ENCODE peak calls at places on chromosomes 12 and 14, in eight cellular contexts. One of them, this sample, is unnamed.

GRCh38 chr12:80053048-80053790 is 46.1 kb upstream of the OTOGL start:
- DNase-seq in HCEC 1CT: peak
- DNase-seq in A549: no peak
- DNase-seq in left cardiac atrium: peak
- DNase-seq in kidney tubule cell: no peak
- DNase-seq in adipocyte: peak
- DNase-seq in activated naive CD8-positive, alpha-beta T cell treated with anti-CD3 and anti-CD28 coated beads for 36 hours: no peak
- DNase-seq in NCI-H1092: no peak
- DNase-seq in this sample: peak

GRCh38 chr12:101186291-101186690 is 23.7 kb downstream of the SLC5A8 start:
- DNase-seq in HCEC 1CT: no peak
- DNase-seq in A549: no peak
- DNase-seq in left cardiac atrium: no peak
- DNase-seq in kidney tubule cell: no peak
- DNase-seq in adipocyte: peak
- DNase-seq in activated naive CD8-positive, alpha-beta T cell treated with anti-CD3 and anti-CD28 coated beads for 36 hours: no peak
- DNase-seq in NCI-H1092: no peak
- DNase-seq in this sample: no peak

GRCh38 chr12:32233568-32233967 is 126.9 kb downstream of the BICD1 start:
- DNase-seq in HCEC 1CT: no peak
- DNase-seq in A549: no peak
- DNase-seq in left cardiac atrium: no peak
- DNase-seq in kidney tubule cell: no peak
- DNase-seq in adipocyte: no peak
- DNase-seq in activated naive CD8-positive, alpha-beta T cell treated with anti-CD3 and anti-CD28 coated beads for 36 hours: no peak
- DNase-seq in NCI-H1092: no peak
- DNase-seq in this sample: no peak

GRCh38 chr14:84969501-84969900 is 560.4 kb upstream of the FLRT2 start:
- DNase-seq in HCEC 1CT: peak
- DNase-seq in A549: no peak
- DNase-seq in left cardiac atrium: no peak
- DNase-seq in kidney tubule cell: peak
- DNase-seq in adipocyte: no peak
- DNase-seq in activated naive CD8-positive, alpha-beta T cell treated with anti-CD3 and anti-CD28 coated beads for 36 hours: no peak
- DNase-seq in NCI-H1092: no peak
- DNase-seq in this sample: no peak

GRCh38 chr12:104353012-104353981 is 49.8 kb downstream of the EID3 start:
- DNase-seq in HCEC 1CT: no peak
- DNase-seq in A549: no peak
- DNase-seq in left cardiac atrium: no peak
- DNase-seq in kidney tubule cell: no peak
- DNase-seq in adipocyte: no peak
- DNase-seq in activated naive CD8-positive, alpha-beta T cell treated with anti-CD3 and anti-CD28 coated beads for 36 hours: no peak
- DNase-seq in NCI-H1092: no peak
- DNase-seq in this sample: no peak

GRCh38 chr12:109726106-109726497 is 12.5 kb downstream of the FAM222A start:
- DNase-seq in HCEC 1CT: no peak
- DNase-seq in A549: no peak
- DNase-seq in left cardiac atrium: peak
- DNase-seq in kidney tubule cell: no peak
- DNase-seq in adipocyte: no peak
- DNase-seq in activated naive CD8-positive, alpha-beta T cell treated with anti-CD3 and anti-CD28 coated beads for 36 hours: no peak
- DNase-seq in NCI-H1092: no peak
- DNase-seq in this sample: no peak

GRCh38 chr12:5660271-5660670 is 228.4 kb downstream of the NTF3 start:
- DNase-seq in HCEC 1CT: no peak
- DNase-seq in A549: no peak
- DNase-seq in left cardiac atrium: no peak
- DNase-seq in kidney tubule cell: no peak
- DNase-seq in adipocyte: no peak
- DNase-seq in activated naive CD8-positive, alpha-beta T cell treated with anti-CD3 and anti-CD28 coated beads for 36 hours: no peak
- DNase-seq in NCI-H1092: no peak
- DNase-seq in this sample: peak

GRCh38 chr12:18864900-18865561 is 127.1 kb downstream of the CAPZA3 start:
- DNase-seq in HCEC 1CT: peak
- DNase-seq in A549: no peak
- DNase-seq in left cardiac atrium: no peak
- DNase-seq in kidney tubule cell: peak
- DNase-seq in adipocyte: peak
- DNase-seq in activated naive CD8-positive, alpha-beta T cell treated with anti-CD3 and anti-CD28 coated beads for 36 hours: no peak
- DNase-seq in NCI-H1092: no peak
- DNase-seq in this sample: no peak

GRCh38 chr12:88420460-88420859 is 159.8 kb downstream of the KITLG start:
- DNase-seq in HCEC 1CT: peak
- DNase-seq in A549: peak
- DNase-seq in left cardiac atrium: no peak
- DNase-seq in kidney tubule cell: peak
- DNase-seq in adipocyte: peak
- DNase-seq in activated naive CD8-positive, alpha-beta T cell treated with anti-CD3 and anti-CD28 coated beads for 36 hours: no peak
- DNase-seq in NCI-H1092: no peak
- DNase-seq in this sample: no peak

GRCh38 chr12:4918950-4919660 is 9.4 kb downstream of the KCNA1 start:
- DNase-seq in HCEC 1CT: no peak
- DNase-seq in A549: no peak
- DNase-seq in left cardiac atrium: no peak
- DNase-seq in kidney tubule cell: no peak
- DNase-seq in adipocyte: peak
- DNase-seq in activated naive CD8-positive, alpha-beta T cell treated with anti-CD3 and anti-CD28 coated beads for 36 hours: no peak
- DNase-seq in NCI-H1092: no peak
- DNase-seq in this sample: no peak

GRCh38 chr14:81449576-81449975 is 49.5 kb upstream of the STON2 start:
- DNase-seq in HCEC 1CT: no peak
- DNase-seq in A549: no peak
- DNase-seq in left cardiac atrium: no peak
- DNase-seq in kidney tubule cell: no peak
- DNase-seq in adipocyte: no peak
- DNase-seq in activated naive CD8-positive, alpha-beta T cell treated with anti-CD3 and anti-CD28 coated beads for 36 hours: no peak
- DNase-seq in NCI-H1092: no peak
- DNase-seq in this sample: no peak

GRCh38 chr14:65791551-65791981 is 379.0 kb downstream of the FUT8 start:
- DNase-seq in HCEC 1CT: peak
- DNase-seq in A549: no peak
- DNase-seq in left cardiac atrium: no peak
- DNase-seq in kidney tubule cell: peak
- DNase-seq in adipocyte: peak
- DNase-seq in activated naive CD8-positive, alpha-beta T cell treated with anti-CD3 and anti-CD28 coated beads for 36 hours: no peak
- DNase-seq in NCI-H1092: no peak
- DNase-seq in this sample: peak

GRCh38 chr14:53147208-53147607 is 5.9 kb downstream of the DDHD1 start:
- DNase-seq in HCEC 1CT: no peak
- DNase-seq in A549: no peak
- DNase-seq in left cardiac atrium: no peak
- DNase-seq in kidney tubule cell: no peak
- DNase-seq in adipocyte: no peak
- DNase-seq in activated naive CD8-positive, alpha-beta T cell treated with anti-CD3 and anti-CD28 coated beads for 36 hours: no peak
- DNase-seq in NCI-H1092: no peak
- DNase-seq in this sample: no peak

GRCh38 chr12:59119676-59120075 is 199.4 kb upstream of the LRIG3 start:
- DNase-seq in HCEC 1CT: peak
- DNase-seq in A549: no peak
- DNase-seq in left cardiac atrium: no peak
- DNase-seq in kidney tubule cell: peak
- DNase-seq in adipocyte: peak
- DNase-seq in activated naive CD8-positive, alpha-beta T cell treated with anti-CD3 and anti-CD28 coated beads for 36 hours: no peak
- DNase-seq in NCI-H1092: no peak
- DNase-seq in this sample: no peak

GRCh38 chr12:131869871-131870418 is 24.5 kb upstream of the ULK1 start:
- DNase-seq in HCEC 1CT: peak
- DNase-seq in A549: peak
- DNase-seq in left cardiac atrium: no peak
- DNase-seq in kidney tubule cell: peak
- DNase-seq in adipocyte: peak
- DNase-seq in activated naive CD8-positive, alpha-beta T cell treated with anti-CD3 and anti-CD28 coated beads for 36 hours: no peak
- DNase-seq in NCI-H1092: no peak
- DNase-seq in this sample: peak

GRCh38 chr14:80658155-80658554 is 283.4 kb downstream of the CEP128 start:
- DNase-seq in HCEC 1CT: no peak
- DNase-seq in A549: no peak
- DNase-seq in left cardiac atrium: no peak
- DNase-seq in kidney tubule cell: no peak
- DNase-seq in adipocyte: no peak
- DNase-seq in activated naive CD8-positive, alpha-beta T cell treated with anti-CD3 and anti-CD28 coated beads for 36 hours: no peak
- DNase-seq in NCI-H1092: no peak
- DNase-seq in this sample: no peak

GRCh38 chr12:39935275-39935674 is 170.6 kb downstream of the SLC2A13 start:
- DNase-seq in HCEC 1CT: peak
- DNase-seq in A549: no peak
- DNase-seq in left cardiac atrium: no peak
- DNase-seq in kidney tubule cell: peak
- DNase-seq in adipocyte: peak
- DNase-seq in activated naive CD8-positive, alpha-beta T cell treated with anti-CD3 and anti-CD28 coated beads for 36 hours: no peak
- DNase-seq in NCI-H1092: no peak
- DNase-seq in this sample: no peak

GRCh38 chr14:38867561-38868150 is 235.4 kb downstream of the SEC23A start:
- DNase-seq in HCEC 1CT: peak
- DNase-seq in A549: peak
- DNase-seq in left cardiac atrium: peak
- DNase-seq in kidney tubule cell: peak
- DNase-seq in adipocyte: peak
- DNase-seq in activated naive CD8-positive, alpha-beta T cell treated with anti-CD3 and anti-CD28 coated beads for 36 hours: peak
- DNase-seq in NCI-H1092: peak
- DNase-seq in this sample: peak

GRCh38 chr14:29354446-29354845 is 573.2 kb downstream of the PRKD1 start:
- DNase-seq in HCEC 1CT: no peak
- DNase-seq in A549: no peak
- DNase-seq in left cardiac atrium: no peak
- DNase-seq in kidney tubule cell: peak
- DNase-seq in adipocyte: no peak
- DNase-seq in activated naive CD8-positive, alpha-beta T cell treated with anti-CD3 and anti-CD28 coated beads for 36 hours: no peak
- DNase-seq in NCI-H1092: no peak
- DNase-seq in this sample: no peak

GRCh38 chr12:132511516-132512196 is 21.7 kb downstream of the FBRSL1 start:
- DNase-seq in HCEC 1CT: no peak
- DNase-seq in A549: no peak
- DNase-seq in left cardiac atrium: no peak
- DNase-seq in kidney tubule cell: no peak
- DNase-seq in adipocyte: no peak
- DNase-seq in activated naive CD8-positive, alpha-beta T cell treated with anti-CD3 and anti-CD28 coated beads for 36 hours: no peak
- DNase-seq in NCI-H1092: no peak
- DNase-seq in this sample: no peak

GRCh38 chr12:99439399-99439798 is 208.2 kb upstream of the GARIN6 start:
- DNase-seq in HCEC 1CT: no peak
- DNase-seq in A549: no peak
- DNase-seq in left cardiac atrium: no peak
- DNase-seq in kidney tubule cell: no peak
- DNase-seq in adipocyte: no peak
- DNase-seq in activated naive CD8-positive, alpha-beta T cell treated with anti-CD3 and anti-CD28 coated beads for 36 hours: no peak
- DNase-seq in NCI-H1092: no peak
- DNase-seq in this sample: no peak